ENCODE peak calls at places on chromosomes 5 and 9, in seven cellular contexts. One of them, this sample, is unnamed.

GRCh38 chr5:13003457-13003856 is 941.0 kb downstream of the DNAH5 start:
- DNase-seq in HepG2: no peak
- DNase-seq in GM23248: no peak
- DNase-seq in A673: no peak
- DNase-seq in effector memory CD4-positive, alpha-beta T cell: no peak
- DNase-seq in lower lobe of right lung: no peak
- DNase-seq in left lung: no peak
- DNase-seq in this sample: no peak

GRCh38 chr5:135878156-135878620 is 17.5 kb downstream of the IL9 start:
- DNase-seq in HepG2: no peak
- DNase-seq in GM23248: peak; percentile 55
- DNase-seq in A673: no peak
- DNase-seq in effector memory CD4-positive, alpha-beta T cell: no peak
- DNase-seq in lower lobe of right lung: no peak
- DNase-seq in left lung: no peak
- DNase-seq in this sample: no peak

GRCh38 chr5:91269198-91269597 is 113.9 kb downstream of the ARRDC3 start:
- DNase-seq in HepG2: no peak
- DNase-seq in GM23248: no peak
- DNase-seq in A673: no peak
- DNase-seq in effector memory CD4-positive, alpha-beta T cell: no peak
- DNase-seq in lower lobe of right lung: no peak
- DNase-seq in left lung: no peak
- DNase-seq in this sample: no peak

GRCh38 chr5:5145651-5146529 is 5.8 kb downstream of the ADAMTS16 start:
- DNase-seq in HepG2: no peak
- DNase-seq in GM23248: peak; percentile 84
- DNase-seq in A673: no peak
- DNase-seq in effector memory CD4-positive, alpha-beta T cell: no peak
- DNase-seq in lower lobe of right lung: no peak
- DNase-seq in left lung: no peak
- DNase-seq in this sample: no peak

GRCh38 chr9:114078021-114078780 is at the start of gene AMBP:
- DNase-seq in HepG2: peak; percentile 96
- DNase-seq in GM23248: no peak
- DNase-seq in A673: no peak
- DNase-seq in effector memory CD4-positive, alpha-beta T cell: no peak
- DNase-seq in lower lobe of right lung: no peak
- DNase-seq in left lung: peak; percentile 74
- DNase-seq in this sample: peak; percentile 49

GRCh38 chr9:22203371-22204138 is 194.4 kb upstream of the CDKN2B start:
- DNase-seq in HepG2: no peak
- DNase-seq in GM23248: peak; percentile 79
- DNase-seq in A673: no peak
- DNase-seq in effector memory CD4-positive, alpha-beta T cell: no peak
- DNase-seq in lower lobe of right lung: no peak
- DNase-seq in left lung: no peak
- DNase-seq in this sample: peak; percentile 27

GRCh38 chr5:168211245-168211644 is 80.2 kb upstream of the WWC1 start:
- DNase-seq in HepG2: no peak
- DNase-seq in GM23248: no peak
- DNase-seq in A673: no peak
- DNase-seq in effector memory CD4-positive, alpha-beta T cell: no peak
- DNase-seq in lower lobe of right lung: no peak
- DNase-seq in left lung: no peak
- DNase-seq in this sample: no peak

GRCh38 chr5:89313804-89314588 is 431.0 kb upstream of the MEF2C start:
- DNase-seq in HepG2: no peak
- DNase-seq in GM23248: peak; percentile 90
- DNase-seq in A673: peak; percentile 1
- DNase-seq in effector memory CD4-positive, alpha-beta T cell: no peak
- DNase-seq in lower lobe of right lung: no peak
- DNase-seq in left lung: no peak
- DNase-seq in this sample: no peak

GRCh38 chr9:89654025-89654662 is 49.3 kb downstream of the GADD45G start:
- DNase-seq in HepG2: no peak
- DNase-seq in GM23248: no peak
- DNase-seq in A673: no peak
- DNase-seq in effector memory CD4-positive, alpha-beta T cell: no peak
- DNase-seq in lower lobe of right lung: no peak
- DNase-seq in left lung: no peak
- DNase-seq in this sample: no peak

GRCh38 chr9:88270398-88270797 is 117.8 kb upstream of the SPIN1 start:
- DNase-seq in HepG2: no peak
- DNase-seq in GM23248: no peak
- DNase-seq in A673: peak; percentile 29
- DNase-seq in effector memory CD4-positive, alpha-beta T cell: no peak
- DNase-seq in lower lobe of right lung: no peak
- DNase-seq in left lung: no peak
- DNase-seq in this sample: no peak

GRCh38 chr5:441996-442334 is 1.0 kb upstream of the EXOC3 start:
- DNase-seq in HepG2: no peak
- DNase-seq in GM23248: no peak
- DNase-seq in A673: no peak
- DNase-seq in effector memory CD4-positive, alpha-beta T cell: no peak
- DNase-seq in lower lobe of right lung: no peak
- DNase-seq in left lung: no peak
- DNase-seq in this sample: no peak

GRCh38 chr9:112777914-112778313 is 27.4 kb downstream of the SNX30 start:
- DNase-seq in HepG2: no peak
- DNase-seq in GM23248: peak; percentile 78
- DNase-seq in A673: no peak
- DNase-seq in effector memory CD4-positive, alpha-beta T cell: no peak
- DNase-seq in lower lobe of right lung: no peak
- DNase-seq in left lung: no peak
- DNase-seq in this sample: no peak

GRCh38 chr9:95074632-95075269 is 242.8 kb downstream of the FANCC start:
- DNase-seq in HepG2: no peak
- DNase-seq in GM23248: no peak
- DNase-seq in A673: no peak
- DNase-seq in effector memory CD4-positive, alpha-beta T cell: no peak
- DNase-seq in lower lobe of right lung: no peak
- DNase-seq in left lung: no peak
- DNase-seq in this sample: peak; percentile 40

GRCh38 chr9:95071450-95071849 is 246.1 kb downstream of the FANCC start:
- DNase-seq in HepG2: no peak
- DNase-seq in GM23248: no peak
- DNase-seq in A673: no peak
- DNase-seq in effector memory CD4-positive, alpha-beta T cell: no peak
- DNase-seq in lower lobe of right lung: no peak
- DNase-seq in left lung: no peak
- DNase-seq in this sample: no peak

GRCh38 chr9:95073918-95074317 is 243.6 kb downstream of the FANCC start:
- DNase-seq in HepG2: no peak
- DNase-seq in GM23248: no peak
- DNase-seq in A673: no peak
- DNase-seq in effector memory CD4-positive, alpha-beta T cell: no peak
- DNase-seq in lower lobe of right lung: no peak
- DNase-seq in left lung: no peak
- DNase-seq in this sample: no peak

GRCh38 chr9:95071925-95072324 is 245.6 kb downstream of the FANCC start:
- DNase-seq in HepG2: no peak
- DNase-seq in GM23248: no peak
- DNase-seq in A673: no peak
- DNase-seq in effector memory CD4-positive, alpha-beta T cell: no peak
- DNase-seq in lower lobe of right lung: no peak
- DNase-seq in left lung: no peak
- DNase-seq in this sample: no peak

DNA sequence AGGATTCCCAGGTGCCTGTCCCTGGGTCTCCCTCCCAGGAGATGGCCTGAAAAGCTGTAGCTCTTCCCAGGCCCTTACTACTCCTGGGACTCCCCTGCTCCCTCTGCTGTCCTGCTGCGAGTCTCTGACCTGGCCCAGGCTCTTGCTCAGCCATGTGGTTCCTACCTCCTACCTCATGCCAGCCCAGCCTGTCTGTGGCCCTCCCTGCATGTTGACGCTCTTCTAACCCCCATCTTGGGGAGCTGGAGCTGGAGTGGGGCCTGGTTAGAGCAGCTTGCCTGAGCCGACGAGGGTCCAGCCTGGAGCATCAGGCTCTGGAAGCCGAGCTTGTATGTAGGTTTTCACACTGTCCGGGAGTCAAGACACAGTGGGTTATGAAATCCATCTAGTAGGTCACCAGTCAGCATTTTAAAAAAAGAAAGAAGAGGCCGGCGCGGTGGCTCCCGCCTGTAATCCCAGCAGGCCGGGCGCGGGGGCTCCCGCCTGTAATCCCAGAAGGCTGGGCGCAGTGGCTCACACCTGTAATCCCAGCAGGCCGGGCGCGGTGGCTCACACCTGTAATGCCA is 244.4 kb downstream of the FANCC start:
- DNase-seq in HepG2: peak; percentile 25
- DNase-seq in GM23248: peak; percentile 51
- DNase-seq in A673: no peak
- DNase-seq in effector memory CD4-positive, alpha-beta T cell: no peak
- DNase-seq in lower lobe of right lung: no peak
- DNase-seq in left lung: no peak
- DNase-seq in this sample: no peak
- H3K4me1 ChIP-seq in HepG2: peaks cover 48% of the 10 kb centered on the region
- H3K4me1 ChIP-seq in GM23248: peaks cover 13% of the 10 kb centered on the region
- H3K4me1 ChIP-seq in A673: no peaks in the 10 kb centered on the region
- H3K4me1 ChIP-seq in effector memory CD4-positive, alpha-beta T cell: no peaks in the 10 kb centered on the region
- H3K4me1 ChIP-seq in lower lobe of right lung: peaks cover 64% of the 10 kb centered on the region
- H3K4me1 ChIP-seq in left lung: peaks cover 21% of the 10 kb centered on the region
- H3K4me1 ChIP-seq in this sample: peaks cover 10% of the 10 kb centered on the region

DNA sequence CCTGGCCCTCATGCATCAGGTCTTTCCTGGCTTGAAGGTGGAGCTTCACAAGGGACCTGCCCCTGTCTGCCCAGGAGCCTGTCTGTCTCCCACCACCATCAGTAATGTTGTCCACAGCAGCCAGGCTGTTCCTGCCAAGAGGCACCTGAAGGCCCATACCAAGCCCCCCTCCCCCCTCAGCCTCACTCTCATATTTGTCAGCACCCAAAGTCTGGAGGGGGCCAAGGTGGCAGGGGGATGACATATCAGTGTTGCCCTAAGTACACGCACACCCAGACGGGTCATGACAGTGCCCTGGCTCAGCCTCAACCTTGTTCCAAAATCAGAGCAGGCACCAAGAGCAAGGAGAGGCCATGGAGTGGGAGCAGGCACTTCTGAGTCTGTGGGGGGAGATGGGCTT is 27.2 kb upstream of the CYLC2 start:
- DNase-seq in HepG2: no peak
- DNase-seq in GM23248: no peak
- DNase-seq in A673: no peak
- DNase-seq in effector memory CD4-positive, alpha-beta T cell: no peak
- DNase-seq in lower lobe of right lung: no peak
- DNase-seq in left lung: no peak
- DNase-seq in this sample: no peak
- H3K4me3 ChIP-seq in HepG2: no peak overlapping the region
- H3K4me3 ChIP-seq in GM23248: no peak overlapping the region
- H3K4me3 ChIP-seq in A673: no peak overlapping the region
- H3K4me3 ChIP-seq in effector memory CD4-positive, alpha-beta T cell: no peak overlapping the region
- H3K4me3 ChIP-seq in lower lobe of right lung: no peak overlapping the region
- H3K4me3 ChIP-seq in left lung: no peak overlapping the region
- H3K4me3 ChIP-seq in this sample: no peak overlapping the region

DNA sequence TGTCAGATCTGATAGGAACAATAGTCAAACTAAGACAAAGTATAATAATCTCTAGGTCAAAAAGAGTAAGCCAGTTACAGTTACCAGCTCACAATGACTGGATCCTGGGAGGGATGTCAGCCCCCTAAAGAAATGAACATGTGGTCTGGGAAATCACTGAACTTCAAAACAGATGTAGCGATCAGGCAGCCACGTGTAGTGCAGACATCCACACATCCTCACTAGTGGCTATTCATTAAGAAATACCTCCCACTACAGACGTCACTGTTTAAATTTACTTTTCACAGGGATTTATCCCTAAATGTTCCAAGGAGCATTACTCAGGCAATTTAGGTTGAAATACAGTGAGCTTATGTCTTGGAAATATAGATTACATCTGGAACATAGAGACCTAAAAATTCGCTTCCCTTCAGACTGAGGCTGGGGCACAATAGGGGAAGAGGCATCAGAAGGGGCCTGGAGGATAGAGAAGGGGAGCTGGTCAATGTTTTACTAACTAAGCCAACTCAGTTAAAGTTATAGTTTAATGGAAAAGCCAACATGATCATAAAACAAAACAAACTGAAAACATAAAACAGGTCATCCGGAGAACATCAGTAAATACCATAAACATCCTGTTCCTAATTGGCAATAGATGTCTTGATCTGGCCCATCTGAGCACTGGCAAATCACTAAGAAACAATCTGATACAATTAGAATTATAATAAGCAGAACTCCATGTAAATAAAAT is 92.3 kb downstream of the FANCC start:
- DNase-seq in HepG2: peak; percentile 2
- DNase-seq in GM23248: no peak
- DNase-seq in A673: no peak
- DNase-seq in effector memory CD4-positive, alpha-beta T cell: no peak
- DNase-seq in lower lobe of right lung: no peak
- DNase-seq in left lung: no peak
- DNase-seq in this sample: no peak
- H3K4me1 ChIP-seq in HepG2: peaks cover 47% of the 10 kb centered on the region
- H3K4me1 ChIP-seq in GM23248: no peaks in the 10 kb centered on the region
- H3K4me1 ChIP-seq in A673: no peaks in the 10 kb centered on the region
- H3K4me1 ChIP-seq in effector memory CD4-positive, alpha-beta T cell: no peaks in the 10 kb centered on the region
- H3K4me1 ChIP-seq in lower lobe of right lung: no peaks in the 10 kb centered on the region
- H3K4me1 ChIP-seq in left lung: no peaks in the 10 kb centered on the region
- H3K4me1 ChIP-seq in this sample: no peaks in the 10 kb centered on the region

GRCh38 chr9:125705893-125706292 is 1.1 kb downstream of the MAPKAP1 start:
- DNase-seq in HepG2: no peak
- DNase-seq in GM23248: no peak
- DNase-seq in A673: no peak
- DNase-seq in effector memory CD4-positive, alpha-beta T cell: no peak
- DNase-seq in lower lobe of right lung: no peak
- DNase-seq in left lung: no peak
- DNase-seq in this sample: no peak

GRCh38 chr9:125703662-125704061 is 3.3 kb downstream of the MAPKAP1 start:
- DNase-seq in HepG2: no peak
- DNase-seq in GM23248: no peak
- DNase-seq in A673: no peak
- DNase-seq in effector memory CD4-positive, alpha-beta T cell: no peak
- DNase-seq in lower lobe of right lung: no peak
- DNase-seq in left lung: no peak
- DNase-seq in this sample: no peak

GRCh38 chr9:125700791-125701190 is 6.2 kb downstream of the MAPKAP1 start:
- DNase-seq in HepG2: no peak
- DNase-seq in GM23248: peak; percentile 68
- DNase-seq in A673: no peak
- DNase-seq in effector memory CD4-positive, alpha-beta T cell: no peak
- DNase-seq in lower lobe of right lung: no peak
- DNase-seq in left lung: no peak
- DNase-seq in this sample: no peak

GRCh38 chr9:125699870-125700269 is 7.1 kb downstream of the MAPKAP1 start:
- DNase-seq in HepG2: no peak
- DNase-seq in GM23248: no peak
- DNase-seq in A673: no peak
- DNase-seq in effector memory CD4-positive, alpha-beta T cell: no peak
- DNase-seq in lower lobe of right lung: no peak
- DNase-seq in left lung: no peak
- DNase-seq in this sample: no peak

DNA sequence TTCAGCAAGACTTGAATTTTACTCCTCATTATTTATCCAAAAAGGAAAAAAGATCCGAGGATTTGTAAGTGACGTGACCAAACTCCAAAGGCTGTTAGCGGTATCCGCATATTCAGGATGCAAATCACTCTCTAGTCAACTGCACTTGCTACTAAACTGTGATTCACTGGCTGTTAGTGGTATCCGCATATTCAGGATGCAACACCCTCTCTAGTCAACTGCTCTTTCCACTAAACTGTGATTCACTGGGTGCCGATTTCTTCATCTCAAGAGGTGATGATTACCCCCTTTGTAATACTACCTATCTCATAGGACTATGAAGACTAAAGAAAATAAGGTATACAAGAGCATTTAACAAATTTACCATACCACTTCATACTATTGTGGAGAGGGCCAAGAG is 5.7 kb downstream of the MAPKAP1 start:
- DNase-seq in HepG2: no peak
- DNase-seq in GM23248: peak; percentile 96
- DNase-seq in A673: no peak
- DNase-seq in effector memory CD4-positive, alpha-beta T cell: no peak
- DNase-seq in lower lobe of right lung: no peak
- DNase-seq in left lung: no peak
- DNase-seq in this sample: no peak
- H3K4me3 ChIP-seq in HepG2: no peak overlapping the region
- H3K4me3 ChIP-seq in GM23248: peak overlapping the region; percentile 74
- H3K4me3 ChIP-seq in A673: no peak overlapping the region
- H3K4me3 ChIP-seq in effector memory CD4-positive, alpha-beta T cell: no peak overlapping the region
- H3K4me3 ChIP-seq in lower lobe of right lung: no peak overlapping the region
- H3K4me3 ChIP-seq in left lung: no peak overlapping the region
- H3K4me3 ChIP-seq in this sample: no peak overlapping the region